ENCODE peak calls at places on chromosomes 1 and 21, in four cellular contexts. Q, C, X and Y are unnamed samples.

GRCh38 chr1:155706101-155706619 is 17.3 kb downstream of the DAP3 start:
- DNase-seq in Q (no peak), C (peak; percentile 78), X (no peak), Y (no peak)

GRCh38 chr1:89277725-89278124 is 5.1 kb upstream of the GBP5 start:
- DNase-seq in Q (no peak), C (peak; percentile 63), X (no peak), Y (no peak)

GRCh38 chr21:35398366-35398982 is 349.4 kb upstream of the RUNX1 start:
- DNase-seq in Q (no peak), C (no peak), X (no peak), Y (no peak)

GRCh38 chr1:223844962-223845809 is 561 bp downstream of the TP53BP2 start:
- DNase-seq in Q (no peak), C (peak; percentile 51), X (peak; percentile 61), Y (peak; percentile 64)

GRCh38 chr1:2347409-2347785 is 44.0 kb downstream of the MORN1 start:
- DNase-seq in Q (no peak), C (no peak), X (no peak), Y (no peak)

GRCh38 chr21:45583831-45584509 is 41.7 kb upstream of the SLC19A1 start:
- DNase-seq in Q (no peak), C (no peak), X (no peak), Y (no peak)

GRCh38 chr1:202592141-202592540 is 118.1 kb downstream of the SYT2 start:
- DNase-seq in Q (no peak), C (peak; percentile 54), X (no peak), Y (no peak)

GRCh38 chr21:39077816-39078215 is 105.4 kb downstream of the PSMG1 start:
- DNase-seq in Q (no peak), C (no peak), X (no peak), Y (no peak)

GRCh38 chr1:11357291-11357690 is 84.3 kb downstream of the UBIAD1 start:
- DNase-seq in Q (no peak), C (no peak), X (no peak), Y (no peak)

GRCh38 chr1:166170726-166171125 is 3.9 kb upstream of the FAM78B start:
- DNase-seq in Q (no peak), C (no peak), X (no peak), Y (no peak)

GRCh38 chr1:87392241-87393192 is 63.8 kb downstream of the LMO4 start:
- DNase-seq in Q (no peak), C (peak; percentile 80), X (no peak), Y (no peak)